ENCODE peak calls at places on chromosomes 16 and 17, in seven cellular contexts. O, Y, I, K, D, T and S are unnamed samples.

GRCh38 chr17:68145088-68145487 is 102.8 kb upstream of the AMZ2 start:
- DNase-seq in O (no peak), Y (no peak), I (no peak), K (no peak), D (no peak), T (no peak), S (no peak)

GRCh38 chr17:49817993-49818392 is 29.5 kb downstream of the KAT7 start:
- DNase-seq in O (no peak), Y (no peak), I (no peak), K (peak; percentile 35), D (no peak), T (no peak), S (peak; percentile 55)

GRCh38 chr16:17134586-17134985 is 336.2 kb downstream of the XYLT1 start:
- DNase-seq in O (peak; percentile 12), Y (no peak), I (no peak), K (no peak), D (no peak), T (peak; percentile 47), S (no peak)

GRCh38 chr16:53098526-53099317 is 43.9 kb downstream of the CHD9 start:
- DNase-seq in O (peak; percentile 95), Y (peak; percentile 97), I (peak; percentile 98), K (peak; percentile 46), D (peak; percentile 79), T (peak; percentile 87), S (peak; percentile 61)

GRCh38 chr17:14460502-14460901 is 159.6 kb downstream of the HS3ST3B1 start:
- DNase-seq in O (no peak), Y (no peak), I (no peak), K (no peak), D (no peak), T (no peak), S (no peak)

GRCh38 chr16:11632455-11632921 is 35.8 kb upstream of the SNN start:
- DNase-seq in O (peak; percentile 83), Y (no peak), I (peak; percentile 78), K (no peak), D (peak; percentile 66), T (peak; percentile 61), S (no peak)

GRCh38 chr16:73956592-73957495 is 339.8 kb upstream of the PSMD7 start:
- DNase-seq in O (no peak), Y (peak; percentile 40), I (peak; percentile 83), K (no peak), D (peak; percentile 77), T (peak; percentile 63), S (no peak)

GRCh38 chr16:48426244-48427135 is 41.3 kb upstream of the SIAH1 start:
- DNase-seq in O (no peak), Y (no peak), I (peak; percentile 25), K (no peak), D (no peak), T (no peak), S (no peak)

GRCh38 chr16:83651871-83652270 is 155.9 kb upstream of the HSBP1 start:
- DNase-seq in O (no peak), Y (no peak), I (no peak), K (no peak), D (no peak), T (no peak), S (no peak)

GRCh38 chr16:65059421-65059980 is 62.4 kb downstream of the CDH11 start:
- DNase-seq in O (no peak), Y (no peak), I (no peak), K (no peak), D (no peak), T (no peak), S (no peak)

GRCh38 chr17:49315551-49315951 is 46.5 kb downstream of the ZNF652 start:
- DNase-seq in O (peak; percentile 89), Y (peak; percentile 79), I (peak; percentile 91), K (peak; percentile 66), D (peak; percentile 88), T (peak; percentile 91), S (peak; percentile 80)

GRCh38 chr17:63102034-63102433 is 136.0 kb downstream of the TANC2 start:
- DNase-seq in O (no peak), Y (no peak), I (no peak), K (no peak), D (no peak), T (no peak), S (no peak)

GRCh38 chr16:53833145-53833544 is 129.2 kb downstream of the FTO start:
- DNase-seq in O (no peak), Y (no peak), I (no peak), K (no peak), D (no peak), T (no peak), S (no peak)

GRCh38 chr16:3112881-3113574 is 642 bp downstream of the ZNF205 start:
- DNase-seq in O (no peak), Y (no peak), I (peak; percentile 49), K (no peak), D (no peak), T (no peak), S (no peak)

GRCh38 chr17:8366231-8366630 is 10.3 kb downstream of the KRABD2 start:
- DNase-seq in O (no peak), Y (no peak), I (peak; percentile 72), K (no peak), D (peak; percentile 90), T (no peak), S (no peak)

GRCh38 chr16:75264999-75265910 is 13.8 kb upstream of the BCAR1 start:
- DNase-seq in O (peak; percentile 72), Y (peak; percentile 72), I (no peak), K (no peak), D (peak; percentile 66), T (peak; percentile 75), S (no peak)

GRCh38 chr16:85231959-85232358 is 119.7 kb upstream of the CIBAR2 start:
- DNase-seq in O (no peak), Y (peak; percentile 39), I (peak; percentile 66), K (no peak), D (no peak), T (no peak), S (no peak)

GRCh38 chr16:1311212-1311737 is 1.8 kb downstream of the UBE2I start:
- DNase-seq in O (no peak), Y (no peak), I (no peak), K (no peak), D (peak; percentile 34), T (no peak), S (no peak)

GRCh38 chr17:69012895-69013805 is 47.6 kb downstream of the ABCA9 start:
- DNase-seq in O (no peak), Y (no peak), I (peak; percentile 4), K (no peak), D (no peak), T (no peak), S (no peak)

GRCh38 chr16:87436225-87437172 is 44.4 kb downstream of the MAP1LC3B start:
- DNase-seq in O (no peak), Y (no peak), I (no peak), K (no peak), D (peak; percentile 61), T (no peak), S (no peak)

GRCh38 chr17:77332981-77333685 is 192.4 kb downstream of the SEC14L1 start:
- DNase-seq in O (peak; percentile 33), Y (no peak), I (peak; percentile 86), K (no peak), D (no peak), T (peak; percentile 53), S (peak; percentile 27)

GRCh38 chr17:50684288-50684611 is 23.5 kb downstream of the ANKRD40 start:
- DNase-seq in O (no peak), Y (no peak), I (no peak), K (no peak), D (no peak), T (no peak), S (no peak)

GRCh38 chr16:46974352-46974751 is 878 bp upstream of the DNAJA2 start:
- DNase-seq in O (no peak), Y (no peak), I (peak; percentile 15), K (no peak), D (no peak), T (no peak), S (no peak)

GRCh38 chr17:29292992-29293889 is 707 bp downstream of the NUFIP2 start:
- DNase-seq in O (peak; percentile 82), Y (peak; percentile 54), I (peak; percentile 50), K (peak; percentile 49), D (peak; percentile 77), T (peak; percentile 82), S (peak; percentile 12)

GRCh38 chr16:51465026-51465425 is 314.0 kb upstream of the SALL1 start:
- DNase-seq in O (no peak), Y (no peak), I (peak; percentile 36), K (no peak), D (no peak), T (no peak), S (no peak)

GRCh38 chr17:6098466-6099180 is 28.4 kb downstream of the WSCD1 start:
- DNase-seq in O (no peak), Y (peak; percentile 73), I (no peak), K (no peak), D (peak; percentile 32), T (no peak), S (no peak)
- H3K4me1 ChIP-seq in O (no peaks in the 10 kb centered on the region), Y (peaks cover 51% of the 10 kb centered on the region), I (no peaks in the 10 kb centered on the region), K (no peaks in the 10 kb centered on the region), D (no peaks in the 10 kb centered on the region), T (no peaks in the 10 kb centered on the region), S (no peaks in the 10 kb centered on the region)

GRCh38 chr16:82298472-82298871 is 128.4 kb upstream of the MPHOSPH6 start:
- DNase-seq in O (no peak), Y (no peak), I (no peak), K (no peak), D (no peak), T (no peak), S (no peak)
- H3K27ac ChIP-seq in O (no peak overlapping the region), Y (no peak overlapping the region), I (no peak overlapping the region), K (no peak overlapping the region), D (no peak overlapping the region), T (no peak overlapping the region), S (no peak overlapping the region)

DNA sequence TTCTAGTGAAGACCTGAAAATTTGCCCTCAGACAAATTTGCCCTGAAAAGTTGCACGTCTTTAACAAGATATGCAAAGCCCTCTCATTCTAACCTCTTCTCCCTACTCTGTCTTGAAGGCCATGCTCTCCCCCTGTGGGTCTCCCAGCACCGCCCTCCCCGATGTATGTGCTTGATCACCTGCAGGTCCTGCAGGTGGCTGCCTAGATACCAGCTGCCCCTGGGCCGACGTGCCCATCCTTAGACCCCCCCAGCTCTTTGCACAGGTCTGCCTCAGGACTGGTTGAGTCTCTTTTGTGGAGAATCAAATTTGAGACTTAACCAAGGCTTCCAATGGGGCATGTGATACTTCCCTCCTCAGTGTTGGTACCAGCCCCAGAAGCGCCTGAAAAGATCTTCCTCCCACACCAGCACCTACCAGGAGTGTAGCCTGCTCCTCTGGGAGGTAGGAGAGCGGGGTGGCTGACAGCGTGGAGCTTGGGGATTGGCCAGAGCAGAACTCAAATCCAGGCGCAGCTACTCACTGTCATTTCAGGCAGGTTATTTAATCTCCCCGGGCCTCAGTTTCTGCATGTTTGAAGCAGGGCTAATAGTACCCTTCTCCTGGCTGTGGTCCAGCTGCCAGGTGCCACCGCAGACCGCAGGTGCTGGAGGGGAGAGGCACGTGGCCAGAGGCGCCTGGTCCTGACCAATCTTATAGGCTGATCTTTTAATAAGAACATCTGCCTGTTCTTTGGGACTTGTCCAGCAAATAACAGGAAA is 4.5 kb upstream of the MRPL38 start:
- DNase-seq in O (no peak), Y (no peak), I (no peak), K (no peak), D (no peak), T (no peak), S (no peak)
- H3K4me1 ChIP-seq in O (no peaks in the 10 kb centered on the region), Y (no peaks in the 10 kb centered on the region), I (no peaks in the 10 kb centered on the region), K (peaks cover 7% of the 10 kb centered on the region), D (no peaks in the 10 kb centered on the region), T (no peaks in the 10 kb centered on the region), S (peaks cover 14% of the 10 kb centered on the region)

GRCh38 chr17:61196799-61197198 is 202.8 kb upstream of the TBX2 start:
- DNase-seq in O (no peak), Y (no peak), I (peak; percentile 74), K (no peak), D (no peak), T (no peak), S (no peak)
- H3K27ac ChIP-seq in O (peak overlapping the region; percentile 68), Y (no peak overlapping the region), I (peak overlapping the region; percentile 67), K (no peak overlapping the region), D (peak overlapping the region; percentile 44), T (no peak overlapping the region), S (no peak overlapping the region)